ENCODE peak calls at places on chromosomes 5 and 9, in five cellular contexts. I is fibroblast of lung; P is kidney; K is H1; D is CD4-positive, CD25-positive, alpha-beta regulatory T cell. O is an unnamed sample. For H3K4me1, the result is how much of the 10 kb centered on the place peaks cover.

GRCh38 chr9:2125909-2126308 is 110.8 kb downstream of the SMARCA2 start:
- DNase-seq in I (no peak), P (no peak), K (no peak), D (peak), O (no peak)

GRCh38 chr5:153460421-153460820 is 30.0 kb upstream of the GRIA1 start:
- DNase-seq in I (no peak), P (no peak), K (no peak), D (no peak), O (no peak)

GRCh38 chr5:119269061-119269579 is 86.7 kb upstream of the TNFAIP8 start:
- DNase-seq in I (peak), P (peak), K (no peak), D (peak), O (peak)

GRCh38 chr9:34405719-34406118 is 29.0 kb upstream of the MYORG start:
- DNase-seq in I (peak), P (no peak), K (no peak), D (no peak), O (no peak)

GRCh38 chr5:76180817-76181805 is 97.9 kb downstream of the SV2C start:
- DNase-seq in I (no peak), P (no peak), K (no peak), D (peak), O (no peak)

GRCh38 chr9:16730162-16730561 is 140.3 kb downstream of the BNC2 start:
- DNase-seq in I (no peak), P (no peak), K (no peak), D (no peak), O (no peak)

GRCh38 chr5:68290260-68290674 is 74.7 kb downstream of the PIK3R1 start:
- DNase-seq in I (peak), P (no peak), K (no peak), D (no peak), O (peak)

GRCh38 chr9:84337252-84337651 is 3.3 kb downstream of the SLC28A3 start:
- DNase-seq in I (no peak), P (no peak), K (no peak), D (no peak), O (no peak)

GRCh38 chr5:133401731-133402347 is 210.5 kb downstream of the FSTL4 start:
- DNase-seq in I (no peak), P (no peak), K (no peak), D (no peak), O (no peak)

GRCh38 chr9:116516456-116516855 is 170.6 kb upstream of the TRIM32 start:
- DNase-seq in I (no peak), P (no peak), K (no peak), D (no peak), O (no peak)

GRCh38 chr5:122313001-122313402 is 965 bp downstream of the SNCAIP start:
- DNase-seq in I (peak), P (peak), K (no peak), D (no peak), O (no peak)

GRCh38 chr9:113957778-113958430 is 81.8 kb downstream of the ZNF618 start:
- DNase-seq in I (peak), P (no peak), K (no peak), D (no peak), O (no peak)

GRCh38 chr9:125752070-125752628 is 5.0 kb downstream of the PBX3 start:
- DNase-seq in I (peak), P (no peak), K (no peak), D (no peak), O (no peak)

GRCh38 chr5:56696900-56697299 is 118.4 kb upstream of the MAP3K1 start:
- DNase-seq in I (no peak), P (no peak), K (no peak), D (no peak), O (peak)

GRCh38 chr5:116626272-116626723 is 51.7 kb upstream of the SEMA6A start:
- DNase-seq in I (peak), P (peak), K (no peak), D (no peak), O (peak)

GRCh38 chr9:91677822-91678221 is 254.2 kb upstream of the NFIL3 start:
- DNase-seq in I (no peak), P (no peak), K (no peak), D (no peak), O (no peak)

GRCh38 chr9:76557674-76558073 is 98.7 kb downstream of the GCNT1 start:
- DNase-seq in I (peak), P (no peak), K (no peak), D (no peak), O (no peak)

GRCh38 chr5:15574806-15575205 is 74.8 kb downstream of the FBXL7 start:
- DNase-seq in I (no peak), P (no peak), K (no peak), D (no peak), O (no peak)

GRCh38 chr5:170638454-170639220 is 134.8 kb downstream of the KCNIP1 start:
- DNase-seq in I (peak), P (no peak), K (peak), D (peak), O (peak)

GRCh38 chr5:38925154-38925925 is 79.5 kb downstream of the OSMR start:
- DNase-seq in I (peak), P (no peak), K (no peak), D (no peak), O (no peak)

GRCh38 chr5:142878638-142879037 is 108.5 kb downstream of the ARHGAP26 start:
- DNase-seq in I (no peak), P (no peak), K (no peak), D (no peak), O (peak)

GRCh38 chr9:118643118-118643517 is 726.1 kb downstream of the BRINP1 start:
- DNase-seq in I (peak), P (peak), K (peak), D (no peak), O (peak)

GRCh38 chr5:72653586-72653985 is 146.4 kb upstream of the ZNF366 start:
- DNase-seq in I (no peak), P (no peak), K (no peak), D (no peak), O (no peak)

GRCh38 chr5:67164856-67165523 is 31.6 kb downstream of the CD180 start:
- DNase-seq in I (no peak), P (peak), K (no peak), D (no peak), O (no peak)
- H3K4me1 ChIP-seq in I (under half), P (under half), K (under half), D (half or more), O (under half)

DNA sequence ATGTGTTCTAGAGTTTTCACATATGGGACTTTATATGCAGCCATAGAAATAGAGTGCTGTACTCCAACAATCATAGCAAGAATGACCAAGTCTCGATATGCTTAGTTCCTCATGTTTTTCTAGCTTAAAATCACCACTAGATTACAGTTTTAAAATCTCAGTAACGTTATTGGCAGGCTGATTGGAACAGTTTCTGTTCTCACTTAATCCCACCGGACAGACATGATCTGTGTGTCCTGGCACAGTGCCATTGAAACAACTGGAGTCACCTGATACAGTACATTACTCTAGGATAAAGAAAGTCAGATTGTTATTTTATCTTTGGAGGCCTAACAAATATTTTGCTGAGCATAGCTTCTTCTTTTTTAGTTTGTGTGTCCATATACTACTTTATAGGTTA is 45.7 kb upstream of the ERBIN start:
- DNase-seq in I (no peak), P (no peak), K (no peak), D (no peak), O (no peak)
- H3K4me3 ChIP-seq in I (no peak), P (no peak), K (no peak), D (no peak), O (no peak)

GRCh38 chr5:146599261-146599660 is 83.3 kb upstream of the GPR151 start:
- DNase-seq in I (no peak), P (no peak), K (no peak), D (no peak), O (no peak)
- H3K4me1 ChIP-seq in I (under half), P (under half), K (under half), D (under half), O (under half)

DNA sequence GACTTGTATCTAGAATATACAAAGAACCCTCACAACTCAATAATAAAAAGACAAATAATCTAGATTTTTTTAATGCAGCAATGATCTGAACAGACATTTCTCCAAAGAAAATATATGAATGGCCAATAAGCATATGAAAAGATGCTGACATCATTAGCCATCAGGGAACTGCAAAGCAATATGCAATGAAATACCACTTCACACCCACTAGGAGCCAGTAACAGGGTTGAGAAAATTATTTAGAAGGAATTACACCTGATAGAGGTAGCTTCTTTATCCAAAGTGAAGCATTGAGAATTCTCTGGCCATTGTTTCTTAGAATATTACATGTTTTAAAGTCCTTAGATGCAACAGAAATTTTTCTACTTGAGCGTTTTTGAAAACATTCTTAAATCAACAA is 316.9 kb downstream of the KCNN2 start:
- DNase-seq in I (no peak), P (no peak), K (no peak), D (no peak), O (no peak)
- H3K4me3 ChIP-seq in I (no peak), P (no peak), K (no peak), D (no peak), O (no peak)